ENCODE peak calls at places on chromosomes 16 and 17, in ten cellular contexts. G, N, V, M, E, J, B, R, T and D are unnamed samples.

GRCh38 chr17:34252138-34252889 is 2.8 kb upstream of the CCL2 start:
- DNase-seq in G (no peak), N (peak), V (no peak), M (no peak), E (no peak), J (no peak), B (no peak), R (peak), T (no peak), D (peak)

GRCh38 chr16:50597563-50598255 is 49.5 kb downstream of the NKD1 start:
- DNase-seq in G (no peak), N (no peak), V (no peak), M (no peak), E (no peak), J (no peak), B (no peak), R (no peak), T (no peak), D (no peak)

GRCh38 chr16:4293822-4294457 is 21.1 kb upstream of the TFAP4 start:
- DNase-seq in G (peak), N (peak), V (no peak), M (no peak), E (no peak), J (peak), B (peak), R (no peak), T (no peak), D (peak)

GRCh38 chr17:41528959-41529353 is 848 bp upstream of the KRT19 start:
- DNase-seq in G (peak), N (no peak), V (no peak), M (no peak), E (no peak), J (peak), B (peak), R (no peak), T (no peak), D (no peak)

GRCh38 chr16:57528499-57529323 is 7.7 kb downstream of the CCDC102A start:
- DNase-seq in G (no peak), N (no peak), V (no peak), M (no peak), E (peak), J (no peak), B (no peak), R (no peak), T (no peak), D (peak)

GRCh38 chr16:79943738-79944137 is 343.2 kb upstream of the MAF start:
- DNase-seq in G (no peak), N (no peak), V (no peak), M (no peak), E (no peak), J (no peak), B (no peak), R (no peak), T (no peak), D (no peak)

GRCh38 chr17:12445331-12445730 is 220.4 kb upstream of the MYOCD start:
- DNase-seq in G (no peak), N (no peak), V (no peak), M (no peak), E (no peak), J (no peak), B (no peak), R (no peak), T (no peak), D (no peak)

GRCh38 chr17:82531431-82531881 is 11.9 kb downstream of the FOXK2 start:
- DNase-seq in G (no peak), N (peak), V (no peak), M (no peak), E (no peak), J (no peak), B (no peak), R (no peak), T (no peak), D (no peak)

GRCh38 chr16:28309811-28310311 is 17.5 kb downstream of the SBK1 start:
- DNase-seq in G (no peak), N (no peak), V (peak), M (peak), E (peak), J (no peak), B (no peak), R (no peak), T (no peak), D (no peak)

GRCh38 chr17:36714789-36715188 is 113.4 kb downstream of the MRM1 start:
- DNase-seq in G (no peak), N (no peak), V (no peak), M (no peak), E (no peak), J (no peak), B (no peak), R (no peak), T (no peak), D (no peak)

GRCh38 chr17:29918922-29919856 is 10.8 kb downstream of the SSH2 start:
- DNase-seq in G (no peak), N (no peak), V (no peak), M (no peak), E (no peak), J (peak), B (no peak), R (no peak), T (no peak), D (no peak)

GRCh38 chr16:19127205-19127604 is 13.4 kb downstream of the ITPRIPL2 start:
- DNase-seq in G (no peak), N (no peak), V (no peak), M (no peak), E (no peak), J (no peak), B (no peak), R (no peak), T (no peak), D (no peak)

GRCh38 chr16:85249830-85250455 is 137.7 kb upstream of the CIBAR2 start:
- DNase-seq in G (no peak), N (no peak), V (no peak), M (no peak), E (no peak), J (no peak), B (no peak), R (no peak), T (no peak), D (no peak)

GRCh38 chr17:75048396-75048933 is 1.4 kb downstream of the KCTD2 start:
- DNase-seq in G (no peak), N (peak), V (no peak), M (no peak), E (no peak), J (no peak), B (no peak), R (no peak), T (no peak), D (no peak)

GRCh38 chr16:28836761-28837064 is 9.4 kb downstream of the TUFM start:
- DNase-seq in G (no peak), N (no peak), V (no peak), M (no peak), E (no peak), J (no peak), B (no peak), R (no peak), T (no peak), D (no peak)

GRCh38 chr16:29775742-29776408 is 2.2 kb upstream of the ZG16 start:
- DNase-seq in G (no peak), N (no peak), V (no peak), M (no peak), E (no peak), J (peak), B (no peak), R (no peak), T (no peak), D (no peak)

GRCh38 chr17:10718547-10718946 is 11.3 kb downstream of the TMEM220 start:
- DNase-seq in G (no peak), N (no peak), V (no peak), M (no peak), E (no peak), J (no peak), B (no peak), R (no peak), T (no peak), D (no peak)

GRCh38 chr16:4675864-4676786 is 17.2 kb upstream of the NUDT16L1 start:
- DNase-seq in G (no peak), N (peak), V (no peak), M (peak), E (peak), J (no peak), B (no peak), R (no peak), T (no peak), D (no peak)

GRCh38 chr16:84144301-84144858 is 597 bp downstream of the HSDL1 start:
- DNase-seq in G (no peak), N (peak), V (no peak), M (peak), E (peak), J (no peak), B (no peak), R (peak), T (no peak), D (peak)

GRCh38 chr17:35981908-35982330 is 622 bp upstream of the CCL16 start:
- DNase-seq in G (no peak), N (no peak), V (no peak), M (no peak), E (no peak), J (no peak), B (no peak), R (peak), T (no peak), D (no peak)

GRCh38 chr16:48632137-48632774 is 22.3 kb upstream of the N4BP1 start:
- DNase-seq in G (no peak), N (no peak), V (no peak), M (no peak), E (no peak), J (no peak), B (no peak), R (no peak), T (no peak), D (no peak)

GRCh38 chr16:81251871-81252270 is 13.4 kb downstream of the BCO1 start:
- DNase-seq in G (no peak), N (no peak), V (no peak), M (no peak), E (no peak), J (no peak), B (no peak), R (no peak), T (no peak), D (no peak)

GRCh38 chr16:7487896-7488295 is 155.3 kb downstream of the RBFOX1 start:
- DNase-seq in G (no peak), N (no peak), V (no peak), M (no peak), E (no peak), J (no peak), B (no peak), R (no peak), T (no peak), D (no peak)

GRCh38 chr17:18318122-18318521 is 3.0 kb downstream of the SMCR8 start:
- DNase-seq in G (no peak), N (no peak), V (no peak), M (no peak), E (no peak), J (no peak), B (no peak), R (no peak), T (no peak), D (no peak)

GRCh38 chr16:19595043-19595767 is 39.7 kb downstream of the VPS35L start:
- DNase-seq in G (no peak), N (peak), V (no peak), M (no peak), E (no peak), J (peak), B (no peak), R (no peak), T (no peak), D (no peak)

GRCh38 chr17:82240506-82241182 is 11.8 kb downstream of the SLC16A3 start:
- DNase-seq in G (no peak), N (no peak), V (no peak), M (peak), E (no peak), J (no peak), B (no peak), R (no peak), T (no peak), D (no peak)

GRCh38 chr17:4881761-4882555 is 17.4 kb upstream of the C17orf107 start:
- DNase-seq in G (peak), N (peak), V (no peak), M (peak), E (peak), J (peak), B (peak), R (peak), T (no peak), D (peak)

GRCh38 chr17:74332763-74333220 is 6.8 kb downstream of the KIF19 start:
- DNase-seq in G (peak), N (no peak), V (no peak), M (no peak), E (no peak), J (no peak), B (peak), R (peak), T (no peak), D (no peak)

GRCh38 chr16:85651822-85652430 is 36.8 kb downstream of the GINS2 start:
- DNase-seq in G (no peak), N (peak), V (no peak), M (no peak), E (no peak), J (no peak), B (no peak), R (no peak), T (no peak), D (no peak)

GRCh38 chr16:10577305-10578202 is 2.8 kb downstream of the EMP2 start:
- DNase-seq in G (no peak), N (peak), V (no peak), M (no peak), E (no peak), J (no peak), B (no peak), R (no peak), T (no peak), D (no peak)

GRCh38 chr16:2511128-2511785 is 2.5 kb upstream of the ATP6V0C start:
- DNase-seq in G (no peak), N (no peak), V (no peak), M (no peak), E (no peak), J (no peak), B (no peak), R (no peak), T (no peak), D (peak)

GRCh38 chr16:70402916-70403659 is 35.8 kb downstream of the ST3GAL2 start:
- DNase-seq in G (no peak), N (no peak), V (no peak), M (no peak), E (no peak), J (no peak), B (no peak), R (no peak), T (no peak), D (no peak)

GRCh38 chr16:4272114-4272954 is 489 bp downstream of the TFAP4 start:
- DNase-seq in G (no peak), N (peak), V (no peak), M (no peak), E (no peak), J (no peak), B (peak), R (peak), T (no peak), D (peak)

GRCh38 chr17:13759936-13760335 is 158.2 kb upstream of the HS3ST3A1 start:
- DNase-seq in G (no peak), N (no peak), V (no peak), M (no peak), E (no peak), J (no peak), B (no peak), R (no peak), T (no peak), D (no peak)

GRCh38 chr16:82801361-82801760 is 174.6 kb downstream of the CDH13 start:
- DNase-seq in G (no peak), N (no peak), V (no peak), M (peak), E (no peak), J (no peak), B (no peak), R (no peak), T (no peak), D (no peak)

GRCh38 chr17:57130708-57131461 is 45.8 kb downstream of the AKAP1 start:
- DNase-seq in G (peak), N (peak), V (peak), M (peak), E (peak), J (peak), B (peak), R (peak), T (no peak), D (peak)

GRCh38 chr16:55368205-55368604 is 44.2 kb downstream of the IRX6 start:
- DNase-seq in G (no peak), N (no peak), V (no peak), M (no peak), E (no peak), J (no peak), B (no peak), R (no peak), T (no peak), D (no peak)

GRCh38 chr17:7235693-7236665 is 1.7 kb upstream of the DVL2 start:
- DNase-seq in G (no peak), N (peak), V (no peak), M (no peak), E (peak), J (no peak), B (no peak), R (no peak), T (no peak), D (no peak)